ENCODE peak calls at places on chromosomes 5 and 9, in nine cellular contexts. L is GM12878, E is Karpas-422, W is H1, A is mesenchymal stem cell, N is fibroblast of lung, G is IMR-90, J is HCT116, H is PC-9. R is an unnamed sample.

GRCh38 chr5:85896499-85896898 is 721.2 kb upstream of the COX7C start:
- DNase-seq in L (no peak), E (no peak), W (no peak), A (no peak), N (no peak), G (no peak), J (no peak), H (no peak), R (no peak)

GRCh38 chr5:110321117-110321516 is 405.4 kb downstream of the TMEM232 start:
- DNase-seq in L (no peak), E (no peak), W (no peak), A (peak; percentile 36), N (peak; percentile 86), G (no peak), J (no peak), H (no peak), R (no peak)

GRCh38 chr5:137260820-137261541 is 238.1 kb downstream of the SPOCK1 start:
- DNase-seq in L (no peak), E (no peak), W (no peak), A (no peak), N (peak; percentile 31), G (no peak), J (no peak), H (no peak), R (no peak)

GRCh38 chr9:28212979-28213378 is 639.7 kb upstream of the C9orf72 start:
- DNase-seq in L (no peak), E (no peak), W (no peak), A (peak; percentile 89), N (peak; percentile 87), G (peak; percentile 56), J (peak; percentile 24), H (no peak), R (peak; percentile 78)

GRCh38 chr9:134732392-134733110 is 90.9 kb downstream of the COL5A1 start:
- DNase-seq in L (no peak), E (no peak), W (no peak), A (peak; percentile 53), N (no peak), G (peak; percentile 55), J (no peak), H (no peak), R (no peak)

GRCh38 chr9:24464321-24464951 is 81.3 kb downstream of the IZUMO3 start:
- DNase-seq in L (no peak), E (no peak), W (peak; percentile 3), A (peak; percentile 45), N (peak; percentile 74), G (no peak), J (no peak), H (no peak), R (peak; percentile 52)

GRCh38 chr9:113919422-113919821 is 43.3 kb downstream of the ZNF618 start:
- DNase-seq in L (no peak), E (no peak), W (no peak), A (no peak), N (no peak), G (no peak), J (no peak), H (no peak), R (no peak)

GRCh38 chr9:130194406-130194932 is 22.3 kb downstream of the NCS1 start:
- DNase-seq in L (no peak), E (no peak), W (no peak), A (no peak), N (no peak), G (no peak), J (no peak), H (no peak), R (peak; percentile 43)

GRCh38 chr9:135761845-135762168 is 59.8 kb downstream of the KCNT1 start:
- DNase-seq in L (no peak), E (no peak), W (no peak), A (no peak), N (no peak), G (no peak), J (no peak), H (no peak), R (no peak)

GRCh38 chr5:25095261-25095660 is 450.5 kb upstream of the CDH10 start:
- DNase-seq in L (no peak), E (no peak), W (no peak), A (no peak), N (no peak), G (no peak), J (no peak), H (no peak), R (no peak)

GRCh38 chr9:94864183-94864582 is 137.7 kb downstream of the AOPEP start:
- DNase-seq in L (no peak), E (no peak), W (no peak), A (peak; percentile 35), N (no peak), G (peak; percentile 44), J (no peak), H (no peak), R (no peak)
- H2AFZ ChIP-seq in L (no peak overlapping the region), E (no peak overlapping the region), W (no peak overlapping the region), A (no peak overlapping the region), N (no peak overlapping the region), G (no peak overlapping the region), J (no peak overlapping the region), H (no peak overlapping the region), R (no peak overlapping the region)

GRCh38 chr9:75041041-75041440 is 12.9 kb upstream of the CARNMT1 start:
- DNase-seq in L (no peak), E (no peak), W (no peak), A (no peak), N (no peak), G (no peak), J (no peak), H (no peak), R (no peak)
- H3K36me3 ChIP-seq in L (no peaks in the 10 kb centered on the region), E (no peaks in the 10 kb centered on the region), W (no peaks in the 10 kb centered on the region), A (no peaks in the 10 kb centered on the region), N (no peaks in the 10 kb centered on the region), G (no peaks in the 10 kb centered on the region), J (no peaks in the 10 kb centered on the region), H (no peaks in the 10 kb centered on the region), R (no peaks in the 10 kb centered on the region)

DNA sequence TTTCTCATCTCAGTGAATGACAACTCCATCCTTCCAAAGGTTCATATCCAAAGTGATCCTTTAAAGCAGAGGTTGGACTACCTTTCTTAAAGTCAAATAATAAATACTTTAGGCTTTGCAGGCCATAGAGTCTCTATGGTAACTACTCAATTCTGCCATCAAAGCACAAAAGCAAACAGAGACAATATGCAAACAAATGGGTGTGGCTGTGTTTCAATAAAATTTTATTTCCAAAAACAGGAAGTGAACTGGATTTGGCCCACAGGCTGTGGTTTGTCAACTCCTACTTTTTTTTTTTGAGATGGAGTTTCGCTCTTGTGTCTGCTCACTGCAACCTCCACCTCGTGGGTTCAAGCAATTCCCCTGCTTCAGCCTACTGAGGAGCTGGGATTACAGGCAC is 134.0 kb downstream of the CDK5RAP2 start:
- DNase-seq in L (no peak), E (peak; percentile 45), W (no peak), A (no peak), N (no peak), G (no peak), J (no peak), H (no peak), R (no peak)
- H2AFZ ChIP-seq in L (no peak overlapping the region), E (no peak overlapping the region), W (no peak overlapping the region), A (no peak overlapping the region), N (no peak overlapping the region), G (no peak overlapping the region), J (no peak overlapping the region), H (no peak overlapping the region), R (no peak overlapping the region)

GRCh38 chr9:133372144-133372543 is 3.7 kb downstream of the SURF4 start:
- DNase-seq in L (no peak), E (no peak), W (no peak), A (no peak), N (no peak), G (no peak), J (no peak), H (no peak), R (no peak)
- H3K36me3 ChIP-seq in L (peaks cover 14% of the 10 kb centered on the region), E (peaks cover 4% of the 10 kb centered on the region), W (no peaks in the 10 kb centered on the region), A (peaks cover 55% of the 10 kb centered on the region), N (peaks cover 35% of the 10 kb centered on the region), G (peaks cover 52% of the 10 kb centered on the region), J (peaks cover 30% of the 10 kb centered on the region), H (peaks cover 9% of the 10 kb centered on the region), R (peaks cover 23% of the 10 kb centered on the region)

DNA sequence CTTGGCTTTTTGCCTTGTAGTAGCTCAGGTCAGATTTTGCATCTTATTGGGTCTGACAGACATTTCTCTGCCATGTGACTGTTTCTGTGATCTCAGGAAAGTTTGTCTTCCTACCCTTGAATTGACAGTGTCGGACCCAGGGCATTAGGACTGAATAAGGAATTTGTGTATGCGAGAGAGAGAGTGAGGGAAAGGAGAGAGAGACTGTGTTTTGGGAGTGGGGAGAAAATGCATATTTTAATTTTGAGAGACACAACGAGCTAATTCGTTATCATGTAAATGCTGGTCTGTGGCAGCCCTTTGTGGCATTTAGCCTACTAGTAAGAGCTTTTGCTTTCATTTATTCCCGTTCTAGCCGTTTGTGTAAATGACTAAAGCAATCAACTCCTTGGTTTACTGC is 79.9 kb upstream of the MAMDC2 start:
- DNase-seq in L (no peak), E (no peak), W (no peak), A (no peak), N (no peak), G (no peak), J (no peak), H (no peak), R (no peak)
- H2AFZ ChIP-seq in L (no peak overlapping the region), E (no peak overlapping the region), W (peak overlapping the region; percentile 47), A (no peak overlapping the region), N (peak overlapping the region; percentile 31), G (no peak overlapping the region), J (no peak overlapping the region), H (no peak overlapping the region), R (peak overlapping the region; percentile 72)

GRCh38 chr9:33350310-33350709 is 52.1 kb downstream of the AQP7 start:
- DNase-seq in L (no peak), E (no peak), W (no peak), A (peak; percentile 91), N (peak; percentile 67), G (peak; percentile 95), J (no peak), H (peak; percentile 19), R (peak; percentile 65)
- H3K36me3 ChIP-seq in L (peaks cover 24% of the 10 kb centered on the region), E (peaks cover 43% of the 10 kb centered on the region), W (peaks cover 7% of the 10 kb centered on the region), A (peaks cover 85% of the 10 kb centered on the region), N (peaks cover 3% of the 10 kb centered on the region), G (peaks cover 17% of the 10 kb centered on the region), J (peaks cover 25% of the 10 kb centered on the region), H (no peaks in the 10 kb centered on the region), R (peaks cover 28% of the 10 kb centered on the region)

GRCh38 chr5:32001722-32002121 is 172.4 kb downstream of the GOLPH3 start:
- DNase-seq in L (no peak), E (no peak), W (no peak), A (no peak), N (no peak), G (no peak), J (no peak), H (no peak), R (no peak)
- H2AFZ ChIP-seq in L (no peak overlapping the region), E (no peak overlapping the region), W (no peak overlapping the region), A (no peak overlapping the region), N (no peak overlapping the region), G (no peak overlapping the region), J (no peak overlapping the region), H (no peak overlapping the region), R (no peak overlapping the region)